ENCODE peak calls at places on chromosomes 12 and 14, in eight cellular contexts. R, X, U, Y, A, M, Q and I are unnamed samples.

GRCh38 chr12:77130193-77130592 is 64.8 kb upstream of the E2F7 start:
- DNase-seq in A (no peak), U (no peak), Y (no peak), R (no peak), M (no peak), Q (no peak), X (peak), I (no peak)

GRCh38 chr14:58822856-58823255 is 185.1 kb downstream of the DACT1 start:
- DNase-seq in A (no peak), U (no peak), Y (no peak), Q (no peak), M (no peak), X (no peak), R (no peak), I (no peak)

GRCh38 chr14:57287745-57288144 is 19.0 kb downstream of the AP5M1 start:
- DNase-seq in X (no peak), A (no peak), M (no peak), Q (no peak), R (no peak), Y (no peak), U (no peak), I (no peak)

GRCh38 chr14:81849714-81850113 is 316.1 kb upstream of the SEL1L start:
- DNase-seq in U (no peak), A (no peak), X (no peak), M (no peak), Q (no peak), Y (no peak), R (no peak), I (no peak)

GRCh38 chr12:88842314-88842713 is 262.0 kb upstream of the KITLG start:
- DNase-seq in Y (no peak), U (no peak), R (no peak), M (no peak), A (no peak), X (no peak), Q (no peak), I (no peak)

GRCh38 chr12:10363922-10364838 is 25.7 kb downstream of the KLRK1 start:
- DNase-seq in A (peak), U (peak), Y (peak), M (no peak), Q (no peak), R (peak), X (peak), I (peak)

GRCh38 chr12:96237465-96238077 is 43.4 kb downstream of the ELK3 start:
- DNase-seq in U (peak), Q (no peak), X (peak), Y (peak), M (no peak), R (no peak), A (peak), I (no peak)

GRCh38 chr14:33469898-33470297 is 481.0 kb downstream of the EGLN3 start:
- DNase-seq in A (no peak), R (no peak), M (no peak), X (no peak), Q (no peak), Y (no peak), U (no peak), I (no peak)

GRCh38 chr12:54444202-54444601 is 25.1 kb upstream of the ITGA5 start:
- DNase-seq in M (no peak), A (no peak), X (no peak), U (no peak), Y (no peak), Q (no peak), R (no peak), I (no peak)

GRCh38 chr12:54853933-54854538 is at the start of gene MUCL1:
- DNase-seq in A (no peak), Y (no peak), X (peak), Q (peak), R (peak), U (peak), M (peak), I (peak)

GRCh38 chr12:64304571-64304970 is 82.5 kb upstream of the KICS2 start:
- DNase-seq in A (no peak), U (no peak), R (no peak), Q (no peak), M (no peak), X (no peak), Y (no peak), I (no peak)

GRCh38 chr12:27899151-27899661 is 73.3 kb downstream of the PTHLH start:
- DNase-seq in M (peak), A (no peak), R (no peak), Q (no peak), Y (no peak), U (peak), X (peak), I (no peak)

GRCh38 chr14:101980700-101981099 is 16.3 kb downstream of the DYNC1H1 start:
- DNase-seq in U (peak), X (peak), Q (no peak), A (no peak), Y (peak), M (peak), R (no peak), I (peak)

GRCh38 chr14:22176930-22177329 is 412.1 kb downstream of the DAD1 start:
- DNase-seq in R (no peak), M (no peak), A (no peak), X (no peak), U (no peak), Y (no peak), Q (no peak), I (no peak)

GRCh38 chr14:65847065-65847847 is 434.7 kb downstream of the FUT8 start:
- DNase-seq in R (peak), X (no peak), U (no peak), Q (no peak), A (no peak), Y (no peak), M (no peak), I (peak)

GRCh38 chr14:32049361-32050103 is 27.6 kb upstream of the ARHGAP5 start:
- DNase-seq in X (no peak), U (no peak), R (no peak), Y (no peak), Q (no peak), M (no peak), A (no peak), I (no peak)

GRCh38 chr12:102548543-102548942 is 68.2 kb upstream of the IGF1 start:
- DNase-seq in Q (no peak), Y (peak), U (peak), X (no peak), R (no peak), A (peak), M (no peak), I (no peak)

GRCh38 chr12:57896437-57897201 is 44.7 kb upstream of the ATP23 start:
- DNase-seq in Q (peak), A (peak), X (peak), U (peak), R (no peak), Y (peak), M (peak), I (no peak)

GRCh38 chr12:54053625-54054441 is at the start of gene HOXC4:
- DNase-seq in U (no peak), Y (no peak), R (peak), A (no peak), Q (peak), X (no peak), M (peak), I (peak)

GRCh38 chr14:100578552-100578951 is 8.7 kb downstream of the BEGAIN start:
- DNase-seq in Y (no peak), Q (peak), M (peak), A (no peak), R (no peak), U (peak), X (no peak), I (no peak)

GRCh38 chr12:46786774-46787173 is 39.0 kb downstream of the SLC38A4 start:
- DNase-seq in R (no peak), Q (no peak), A (no peak), Y (no peak), U (peak), X (peak), M (peak), I (no peak)

GRCh38 chr14:103133213-103134140 is 10.2 kb downstream of the TNFAIP2 start:
- DNase-seq in A (no peak), U (no peak), X (no peak), Q (no peak), M (no peak), R (no peak), Y (no peak), I (no peak)

GRCh38 chr12:85829391-85829790 is 6.8 kb downstream of the RASSF9 start:
- DNase-seq in M (no peak), A (no peak), Q (no peak), Y (no peak), X (peak), U (peak), R (no peak), I (no peak)

GRCh38 chr14:28468191-28469151 is 298.1 kb upstream of the FOXG1 start:
- DNase-seq in A (no peak), X (no peak), Y (no peak), Q (no peak), U (no peak), M (peak), R (no peak), I (no peak)

GRCh38 chr12:38152816-38153736 is 163.5 kb upstream of the ALG10B start:
- DNase-seq in Y (no peak), X (no peak), R (no peak), Q (no peak), A (no peak), U (no peak), M (no peak), I (no peak)

GRCh38 chr12:92144631-92145480 is 790 bp downstream of the BTG1 start:
- DNase-seq in Y (peak), A (peak), U (peak), M (peak), R (no peak), X (peak), Q (peak), I (no peak)
- TF ChIP-seq CTCF in Y (no peak), A (peak), U (no peak), M (no peak), R (peak), X (peak), Q (no peak), I (peak)

GRCh38 chr12:75058228-75058627 is 151.4 kb downstream of the KCNC2 start:
- DNase-seq in Q (no peak), X (no peak), Y (no peak), A (no peak), M (no peak), R (no peak), U (no peak), I (no peak)
- TF ChIP-seq CTCF in Q (no peak), X (no peak), Y (no peak), A (no peak), M (peak), R (no peak), U (no peak), I (no peak)

GRCh38 chr12:115895247-115895646 is 382.2 kb downstream of the MED13L start:
- DNase-seq in Q (peak), U (no peak), Y (no peak), M (peak), R (no peak), X (no peak), A (no peak), I (no peak)
- TF ChIP-seq CTCF in Q (peak), U (peak), Y (no peak), M (peak), R (no peak), X (peak), A (peak), I (no peak)

DNA sequence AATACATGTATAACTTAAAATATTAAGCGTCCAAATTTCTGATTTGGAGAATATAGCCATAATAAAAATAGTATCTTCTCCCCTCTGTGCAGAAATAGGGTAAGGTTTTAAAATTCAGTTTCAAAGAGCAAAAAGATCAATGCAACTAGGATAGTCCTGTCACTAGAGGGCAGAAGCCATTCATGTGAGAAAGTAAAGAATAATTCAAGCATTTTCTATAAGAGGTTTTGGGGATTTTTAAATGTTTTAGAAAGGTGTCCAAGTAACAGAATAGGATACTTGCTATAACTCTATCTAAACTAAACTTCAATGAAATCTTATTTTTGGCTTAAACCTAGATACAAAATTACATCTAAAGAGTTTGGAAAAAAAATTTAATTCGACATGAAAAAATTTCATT is 50.3 kb downstream of the ADAMTS20 start:
- DNase-seq in A (no peak), R (peak), Y (no peak), X (peak), M (peak), Q (no peak), U (peak), I (peak)
- TF ChIP-seq CTCF in A (peak), R (no peak), Y (no peak), X (peak), M (peak), Q (no peak), U (peak), I (peak)

GRCh38 chr14:89240414-89240813 is 176.6 kb downstream of the FOXN3 start:
- DNase-seq in U (peak), M (no peak), R (no peak), X (peak), Q (no peak), Y (no peak), A (no peak), I (no peak)

GRCh38 chr14:89241934-89242670 is 174.9 kb downstream of the FOXN3 start:
- DNase-seq in A (no peak), Y (no peak), M (no peak), U (no peak), R (no peak), Q (no peak), X (no peak), I (no peak)

GRCh38 chr14:89241265-89241664 is 175.8 kb downstream of the FOXN3 start:
- DNase-seq in X (no peak), Q (no peak), U (no peak), M (no peak), A (no peak), Y (no peak), R (no peak), I (no peak)

GRCh38 chr14:89236846-89237245 is 180.2 kb downstream of the FOXN3 start:
- DNase-seq in Y (no peak), U (no peak), X (no peak), M (no peak), A (no peak), Q (no peak), R (no peak), I (no peak)

DNA sequence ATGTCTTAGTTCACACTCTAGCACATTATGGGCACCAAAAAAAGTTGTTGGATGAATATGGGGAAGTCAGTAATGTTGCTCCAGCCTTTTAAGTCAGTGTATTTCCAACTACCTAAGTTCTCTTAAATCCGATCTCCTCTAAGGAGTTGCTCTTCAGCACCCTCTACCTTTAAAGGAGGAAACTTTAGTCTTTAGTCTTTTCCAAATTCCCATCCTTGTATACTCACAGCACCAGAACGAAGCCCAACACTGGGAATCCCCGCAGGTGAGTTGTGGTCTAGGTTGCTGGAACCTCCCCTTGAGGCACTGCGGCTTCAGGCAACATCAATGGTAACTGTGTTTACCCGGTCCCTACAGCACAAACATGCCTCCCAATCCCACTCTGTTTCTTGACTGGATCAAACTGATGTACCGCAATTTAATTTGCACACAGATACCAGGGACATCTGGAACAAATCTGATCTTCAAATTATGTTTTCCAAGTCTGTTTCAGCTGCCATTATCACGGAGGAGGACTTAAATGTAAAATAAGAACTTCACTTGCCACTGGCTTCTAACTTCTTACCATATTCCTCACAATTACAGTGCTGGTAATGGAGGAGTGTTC is 179.0 kb downstream of the FOXN3 start:
- DNase-seq in Y (no peak), M (peak), A (no peak), U (peak), X (no peak), Q (no peak), R (no peak), I (no peak)
- TF ChIP-seq CTCF in Y (no peak), M (peak), A (peak), U (peak), X (peak), Q (no peak), R (no peak), I (no peak)

GRCh38 chr12:106582661-106583577 is at the start of gene RFX4:
- DNase-seq in M (no peak), U (no peak), Y (no peak), R (peak), X (no peak), A (no peak), Q (peak), I (no peak)
- TF ChIP-seq CTCF in M (no peak), U (no peak), Y (no peak), R (no peak), X (no peak), A (no peak), Q (no peak), I (no peak)

GRCh38 chr12:16681196-16681595 is 75.2 kb upstream of the LMO3 start:
- DNase-seq in Y (no peak), U (no peak), R (no peak), M (no peak), A (no peak), Q (no peak), X (no peak), I (no peak)

DNA sequence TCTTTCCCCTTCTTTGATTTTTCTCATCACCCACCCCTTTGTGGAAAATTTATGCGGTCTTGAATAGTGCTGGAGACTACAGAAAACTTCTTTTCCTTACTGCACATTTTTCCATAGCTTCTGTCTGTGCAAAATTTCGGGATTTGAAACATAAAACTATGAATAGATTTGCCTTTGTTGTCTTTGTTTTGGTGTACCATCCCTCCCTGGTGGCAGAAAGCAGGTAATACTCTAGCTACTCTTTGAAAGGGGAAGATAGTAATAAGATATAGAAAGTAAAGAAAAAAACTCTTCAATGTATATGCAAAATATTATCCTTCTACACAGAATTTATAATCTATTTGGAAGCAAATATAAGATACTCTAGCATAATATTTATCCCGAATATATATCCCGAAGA is 79.1 kb upstream of the LMO3 start:
- DNase-seq in U (peak), X (no peak), R (no peak), M (no peak), A (no peak), Y (no peak), Q (no peak), I (no peak)
- TF ChIP-seq CTCF in U (peak), X (no peak), R (no peak), M (no peak), A (peak), Y (no peak), Q (no peak), I (peak)

GRCh38 chr12:122026706-122027328 is 5.1 kb downstream of the BCL7A start:
- DNase-seq in Q (peak), R (no peak), A (no peak), X (no peak), U (no peak), M (no peak), Y (no peak), I (no peak)
- TF ChIP-seq CTCF in Q (no peak), R (no peak), A (no peak), X (no peak), U (no peak), M (no peak), Y (no peak), I (no peak)

GRCh38 chr12:115209230-115209629 is 525.3 kb upstream of the TBX3 start:
- DNase-seq in Q (no peak), Y (no peak), A (no peak), X (no peak), R (no peak), U (no peak), M (no peak), I (no peak)

GRCh38 chr12:115204957-115205754 is 521.2 kb upstream of the TBX3 start:
- DNase-seq in Q (no peak), Y (no peak), A (no peak), X (peak), R (no peak), M (peak), U (peak), I (no peak)

GRCh38 chr12:115205755-115206308 is 521.9 kb upstream of the TBX3 start:
- DNase-seq in R (no peak), M (no peak), Q (no peak), X (no peak), A (no peak), Y (no peak), U (no peak), I (no peak)

GRCh38 chr12:115208098-115208497 is 524.1 kb upstream of the TBX3 start:
- DNase-seq in A (no peak), R (no peak), U (no peak), X (no peak), Q (no peak), M (no peak), Y (no peak), I (no peak)

DNA sequence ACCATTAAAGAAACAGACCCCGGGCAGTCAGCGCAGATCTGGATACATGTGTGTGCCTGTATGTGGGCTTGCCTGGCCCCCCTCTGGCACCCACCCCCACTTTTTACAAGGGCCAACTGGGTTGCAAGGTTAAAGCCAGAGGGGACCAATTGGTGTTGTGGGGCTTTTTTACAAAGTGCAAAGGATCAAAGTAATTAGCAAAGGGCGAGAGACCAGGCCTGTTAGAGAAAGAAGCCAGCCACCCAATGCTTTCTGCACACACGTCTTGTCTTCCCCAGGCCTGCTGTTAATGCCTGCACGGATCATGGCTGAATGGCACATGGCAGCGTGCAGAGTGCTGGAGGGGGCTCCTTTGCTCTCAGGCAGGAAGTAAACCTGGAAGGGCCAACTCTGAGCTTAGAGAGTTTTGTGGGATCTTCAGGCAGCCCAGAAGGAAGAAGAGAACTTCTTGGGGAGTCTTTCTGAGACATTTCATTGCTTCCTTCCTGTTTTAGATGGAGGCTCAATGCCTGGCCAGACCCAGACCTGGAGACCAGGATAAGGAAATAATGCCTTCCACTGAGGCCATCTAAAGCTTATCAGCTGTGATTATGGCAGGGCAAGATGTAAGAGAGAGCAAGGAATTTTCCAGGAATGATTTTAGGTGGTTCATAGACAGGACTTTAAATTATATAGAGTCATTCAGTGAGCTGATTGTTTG is 523.4 kb upstream of the TBX3 start:
- DNase-seq in U (no peak), Q (no peak), M (no peak), X (no peak), R (no peak), A (no peak), Y (no peak), I (no peak)
- TF ChIP-seq CTCF in U (no peak), Q (no peak), M (no peak), X (no peak), R (no peak), A (no peak), Y (no peak), I (no peak)